ENCODE peak calls at places on chromosomes 3 and 15, in five cellular contexts. D is H1, Q is K562, W is HepG2, J is HCT116. R is an unnamed sample.

GRCh38 chr15:73988075-73988969 is 3.8 kb downstream of the STOML1 start:
- DNase-seq in D (no peak), Q (no peak), W (no peak), J (no peak), R (no peak)

GRCh38 chr3:161449784-161450183 is 46.8 kb upstream of the OTOL1 start:
- DNase-seq in D (no peak), Q (no peak), W (no peak), J (no peak), R (no peak)

GRCh38 chr3:192772495-192772894 is 45.2 kb upstream of the FGF12 start:
- DNase-seq in D (peak), Q (no peak), W (peak), J (peak), R (peak)

GRCh38 chr3:129441782-129442181 is 1.8 kb downstream of the IFT122 start:
- DNase-seq in D (no peak), Q (no peak), W (no peak), J (no peak), R (peak)

GRCh38 chr3:46520531-46520930 is 22.8 kb downstream of the RTP3 start:
- DNase-seq in D (no peak), Q (no peak), W (no peak), J (no peak), R (no peak)

GRCh38 chr3:177580437-177580836 is 383.2 kb upstream of the TBL1XR1 start:
- DNase-seq in D (no peak), Q (no peak), W (no peak), J (no peak), R (no peak)

GRCh38 chr3:197022405-197023231 is 7.0 kb downstream of the MELTF start:
- DNase-seq in D (no peak), Q (no peak), W (no peak), J (no peak), R (peak)

GRCh38 chr15:65377105-65377975 is 462 bp downstream of the IGDCC3 start:
- DNase-seq in D (no peak), Q (no peak), W (no peak), J (no peak), R (peak)

GRCh38 chr15:73796266-73796939 is 43.3 kb upstream of the INSYN1 start:
- DNase-seq in D (no peak), Q (no peak), W (no peak), J (no peak), R (peak)

GRCh38 chr3:134061401-134061800 is 31.7 kb upstream of the SLCO2A1 start:
- DNase-seq in D (no peak), Q (no peak), W (no peak), J (no peak), R (no peak)

GRCh38 chr15:36579792-36580431 is 486 bp downstream of the CDIN1 start:
- DNase-seq in D (no peak), Q (no peak), W (peak), J (no peak), R (no peak)

GRCh38 chr3:51729005-51729633 is 22.3 kb downstream of the GRM2 start:
- DNase-seq in D (no peak), Q (no peak), W (no peak), J (no peak), R (no peak)

GRCh38 chr3:74089854-74090253 is 465.1 kb upstream of the PDZRN3 start:
- DNase-seq in D (no peak), Q (no peak), W (no peak), J (no peak), R (no peak)

GRCh38 chr15:67175643-67176071 is 78.8 kb downstream of the AAGAB start:
- DNase-seq in D (no peak), Q (no peak), W (no peak), J (no peak), R (no peak)

GRCh38 chr3:107407355-107407754 is 30.1 kb downstream of the CCDC54 start:
- DNase-seq in D (no peak), Q (no peak), W (no peak), J (no peak), R (no peak)

GRCh38 chr15:36921484-36922091 is 178.8 kb downstream of the MEIS2 start:
- DNase-seq in D (no peak), Q (no peak), W (no peak), J (no peak), R (no peak)

GRCh38 chr15:66611257-66612053 is 45.7 kb upstream of the LCTL start:
- DNase-seq in D (no peak), Q (no peak), W (peak), J (no peak), R (no peak)

GRCh38 chr3:62677926-62678325 is 197.3 kb downstream of the CADPS start:
- DNase-seq in D (no peak), Q (no peak), W (no peak), J (no peak), R (no peak)

GRCh38 chr15:80497221-80497620 is 93.0 kb downstream of the ARNT2 start:
- DNase-seq in D (no peak), Q (no peak), W (no peak), J (no peak), R (no peak)

GRCh38 chr3:98035208-98035607 is at the start of gene GABRR3:
- DNase-seq in D (no peak), Q (no peak), W (no peak), J (no peak), R (no peak)

GRCh38 chr3:52090131-52090548 is 33.8 kb upstream of the DUSP7 start:
- DNase-seq in D (no peak), Q (no peak), W (no peak), J (peak), R (no peak)

GRCh38 chr3:27721717-27722564 is at the start of gene EOMES:
- DNase-seq in D (no peak), Q (no peak), W (peak), J (peak), R (peak)

GRCh38 chr3:169939320-169939719 is 27.3 kb upstream of the SEC62 start:
- DNase-seq in D (no peak), Q (peak), W (no peak), J (no peak), R (no peak)

GRCh38 chr15:65305144-65305758 is 774 bp downstream of the RNU5B-1 start:
- DNase-seq in D (no peak), Q (peak), W (no peak), J (no peak), R (peak)

GRCh38 chr15:58501636-58502178 is 69.9 kb downstream of the LIPC start:
- DNase-seq in D (no peak), Q (no peak), W (no peak), J (no peak), R (no peak)

GRCh38 chr3:3586843-3587626 is 212.2 kb upstream of the LRRN1 start:
- DNase-seq in D (no peak), Q (no peak), W (no peak), J (no peak), R (no peak)

GRCh38 chr15:91710072-91710471 is 143.4 kb upstream of the SLCO3A1 start:
- DNase-seq in D (no peak), Q (no peak), W (no peak), J (no peak), R (no peak)

GRCh38 chr3:123102826-123103225 is 36.0 kb downstream of the PDIA5 start:
- DNase-seq in D (no peak), Q (no peak), W (no peak), J (no peak), R (no peak)

GRCh38 chr3:73177827-73178226 is 116.4 kb downstream of the EBLN2 start:
- DNase-seq in D (no peak), Q (no peak), W (no peak), J (no peak), R (no peak)

GRCh38 chr3:70554170-70554569 is 241.7 kb upstream of the MDFIC2 start:
- DNase-seq in D (no peak), Q (no peak), W (no peak), J (no peak), R (no peak)

GRCh38 chr15:57333487-57333886 is 42.8 kb upstream of the CGNL1 start:
- DNase-seq in D (no peak), Q (no peak), W (no peak), J (no peak), R (no peak)

GRCh38 chr3:123158330-123158729 is 43.4 kb upstream of the SEC22A start:
- DNase-seq in D (no peak), Q (no peak), W (no peak), J (no peak), R (peak)

GRCh38 chr3:195185574-195185973 is 85.4 kb downstream of the XXYLT1 start:
- DNase-seq in D (no peak), Q (no peak), W (no peak), J (no peak), R (no peak)

GRCh38 chr3:55688154-55688553 is 201.0 kb upstream of the WNT5A start:
- DNase-seq in D (no peak), Q (no peak), W (no peak), J (no peak), R (no peak)

GRCh38 chr3:159929181-159929893 is 59.3 kb upstream of the IL12A start:
- DNase-seq in D (no peak), Q (peak), W (peak), J (no peak), R (no peak)

GRCh38 chr3:196127308-196128040 is 45.6 kb upstream of the TFRC start:
- DNase-seq in D (no peak), Q (peak), W (no peak), J (no peak), R (no peak)

GRCh38 chr3:28247286-28247685 is 5.9 kb downstream of the CMC1 start:
- DNase-seq in D (no peak), Q (no peak), W (no peak), J (no peak), R (no peak)

GRCh38 chr3:153305189-153305588 is 143.2 kb downstream of the RAP2B start:
- DNase-seq in D (no peak), Q (no peak), W (no peak), J (no peak), R (no peak)

GRCh38 chr3:187919535-187919934 is 174.3 kb upstream of the BCL6 start:
- DNase-seq in D (no peak), Q (no peak), W (no peak), J (no peak), R (no peak)

GRCh38 chr3:127482216-127483004 is 108.1 kb downstream of the TPRA1 start:
- DNase-seq in D (no peak), Q (no peak), W (no peak), J (no peak), R (no peak)

GRCh38 chr3:127485396-127486170 is 105.0 kb downstream of the TPRA1 start:
- DNase-seq in D (no peak), Q (no peak), W (no peak), J (no peak), R (no peak)

GRCh38 chr3:127484601-127485388 is 105.7 kb downstream of the TPRA1 start:
- DNase-seq in D (no peak), Q (no peak), W (no peak), J (no peak), R (peak)

GRCh38 chr3:127483902-127484591 is 106.5 kb downstream of the TPRA1 start:
- DNase-seq in D (no peak), Q (no peak), W (no peak), J (no peak), R (no peak)

DNA sequence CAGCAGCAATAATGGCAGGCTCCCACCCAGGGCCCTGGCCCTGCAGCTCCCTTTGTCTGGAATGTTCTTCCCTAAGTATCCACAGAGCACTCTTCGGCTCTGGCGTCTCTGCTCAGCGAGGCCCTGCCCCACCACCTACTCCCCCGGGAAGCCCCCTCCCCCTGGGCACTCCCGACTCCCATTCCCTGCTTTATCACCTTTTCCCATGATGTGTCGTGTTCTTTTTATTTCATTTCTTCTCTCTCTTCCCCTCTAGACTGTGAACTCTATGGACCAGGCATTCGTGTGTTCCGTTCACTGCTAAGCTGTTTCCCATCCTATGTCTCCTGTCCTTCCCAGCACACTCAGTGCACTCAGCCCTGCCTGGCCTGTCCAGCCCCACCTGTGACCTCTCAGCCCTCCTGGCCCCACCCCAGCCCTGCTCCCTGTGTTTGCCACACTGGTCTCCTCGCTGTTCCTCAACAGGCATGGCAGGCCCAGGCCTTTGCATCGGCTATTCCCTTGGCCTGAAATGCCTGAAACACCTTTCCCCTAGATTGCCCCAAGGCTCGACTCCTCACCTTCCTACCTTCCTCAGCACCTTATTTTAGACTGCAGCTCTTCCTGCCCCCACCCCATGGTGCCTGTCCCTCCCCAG is 107.4 kb downstream of the TPRA1 start:
- DNase-seq in D (no peak), Q (no peak), W (no peak), J (no peak), R (no peak)
- TF ChIP-seq JUND in D (no peak), Q (no peak), W (no peak), J (no peak), R (no peak)

GRCh38 chr3:156772588-156773206 is 53.5 kb upstream of the LEKR1 start:
- DNase-seq in D (no peak), Q (no peak), W (no peak), J (no peak), R (no peak)
- TF ChIP-seq RAD21 in D (no peak), Q (no peak), W (no peak), J (no peak), R (no peak)

GRCh38 chr15:84784262-84784661 is 32.9 kb upstream of the ALPK3 start:
- DNase-seq in D (no peak), Q (no peak), W (no peak), J (no peak), R (no peak)

GRCh38 chr15:84783493-84784251 is 33.5 kb upstream of the ALPK3 start:
- DNase-seq in D (peak), Q (no peak), W (no peak), J (no peak), R (no peak)

GRCh38 chr15:84782346-84782745 is 34.0 kb downstream of the ZNF592 start:
- DNase-seq in D (no peak), Q (no peak), W (no peak), J (no peak), R (no peak)

GRCh38 chr15:84780492-84780891 is 32.1 kb downstream of the ZNF592 start:
- DNase-seq in D (no peak), Q (no peak), W (no peak), J (no peak), R (no peak)

DNA sequence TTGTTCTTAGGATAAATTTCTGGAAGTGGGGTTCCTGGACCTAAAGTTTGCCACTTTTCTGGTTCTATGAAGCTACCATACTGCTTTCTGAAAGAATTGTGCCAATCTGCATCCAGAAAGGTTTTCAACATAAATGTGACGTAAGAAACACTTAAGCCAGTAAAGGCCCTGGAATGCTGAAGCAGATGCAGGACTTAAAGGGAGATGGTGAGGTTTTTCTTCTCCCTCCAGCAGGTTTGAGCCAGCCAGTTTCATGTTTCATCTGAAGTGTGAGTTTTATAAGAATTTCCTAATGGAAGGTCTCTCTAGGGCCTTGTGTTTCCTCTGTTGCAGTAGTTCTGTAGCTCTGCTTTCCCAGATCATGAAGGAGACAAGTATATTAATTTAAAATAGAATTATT is 33.1 kb downstream of the ZNF592 start:
- DNase-seq in D (no peak), Q (no peak), W (no peak), J (no peak), R (no peak)
- TF ChIP-seq JUND in D (no peak), Q (no peak), W (no peak), J (no peak), R (no peak)

DNA sequence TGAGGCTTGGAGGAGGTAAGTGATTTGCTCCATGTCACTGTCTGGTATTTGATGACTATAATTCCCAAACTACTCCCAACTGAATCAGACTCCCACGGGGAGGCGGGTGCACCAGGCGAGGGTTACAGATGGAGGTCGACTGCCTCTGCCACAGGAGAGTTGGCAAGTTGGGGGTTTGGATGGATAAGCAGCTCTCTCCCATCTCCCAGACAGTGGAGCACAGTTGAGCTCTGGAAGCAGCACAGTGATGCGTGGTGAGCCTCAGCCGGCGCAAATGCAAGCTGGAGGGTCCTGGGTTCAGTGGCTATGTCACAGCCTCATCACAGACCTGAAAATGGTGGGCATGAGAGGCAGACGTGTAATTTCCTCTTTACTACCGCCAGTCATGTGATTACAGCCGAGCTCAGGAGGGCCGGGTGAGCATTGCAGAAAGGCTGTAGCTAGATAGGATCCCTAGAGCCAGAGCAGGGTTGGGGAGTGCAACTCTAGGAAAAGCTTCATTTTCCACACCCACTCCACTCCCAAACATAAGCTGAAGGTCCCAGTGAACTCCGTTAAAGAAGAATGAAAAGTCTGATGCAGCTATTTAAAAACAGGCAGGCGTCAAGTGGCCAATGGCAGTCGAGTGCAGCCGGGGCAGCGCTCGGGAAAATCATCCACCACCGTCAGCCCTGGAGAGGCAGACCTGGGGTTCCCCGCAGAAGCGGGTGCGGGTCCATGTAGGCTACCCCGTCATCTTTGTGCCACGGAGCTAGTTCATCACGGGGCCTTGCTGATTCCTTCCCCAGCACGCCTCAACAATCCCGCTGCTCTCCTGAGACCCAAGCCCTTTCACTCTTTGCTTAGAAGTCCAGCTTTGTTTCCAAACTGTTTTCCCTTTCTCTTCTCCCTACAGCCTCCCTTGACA is 33.3 kb upstream of the VPS8 start:
- DNase-seq in D (no peak), Q (no peak), W (no peak), J (no peak), R (no peak)
- TF ChIP-seq RAD21 in D (no peak), Q (no peak), W (no peak), J (no peak), R (no peak)

GRCh38 chr3:41652506-41652905 is 309.4 kb downstream of the ULK4 start:
- DNase-seq in D (no peak), Q (no peak), W (no peak), J (no peak), R (no peak)
- TF ChIP-seq JUND in D (no peak), Q (no peak), W (no peak), J (no peak), R (no peak)

GRCh38 chr3:82745544-82745943 is 984.1 kb upstream of the GBE1 start:
- DNase-seq in D (no peak), Q (no peak), W (no peak), J (no peak), R (no peak)
- TF ChIP-seq RAD21 in D (no peak), Q (no peak), W (no peak), J (no peak), R (no peak)

GRCh38 chr15:69755571-69756310 is 303.1 kb downstream of the RPLP1 start:
- DNase-seq in D (no peak), Q (no peak), W (no peak), J (no peak), R (no peak)

GRCh38 chr15:69758291-69758771 is 305.7 kb downstream of the RPLP1 start:
- DNase-seq in D (no peak), Q (no peak), W (no peak), J (no peak), R (no peak)

GRCh38 chr15:69758810-69759410 is 306.3 kb downstream of the RPLP1 start:
- DNase-seq in D (no peak), Q (no peak), W (no peak), J (no peak), R (no peak)

GRCh38 chr15:69756440-69756839 is 303.8 kb downstream of the RPLP1 start:
- DNase-seq in D (no peak), Q (no peak), W (no peak), J (no peak), R (no peak)

DNA sequence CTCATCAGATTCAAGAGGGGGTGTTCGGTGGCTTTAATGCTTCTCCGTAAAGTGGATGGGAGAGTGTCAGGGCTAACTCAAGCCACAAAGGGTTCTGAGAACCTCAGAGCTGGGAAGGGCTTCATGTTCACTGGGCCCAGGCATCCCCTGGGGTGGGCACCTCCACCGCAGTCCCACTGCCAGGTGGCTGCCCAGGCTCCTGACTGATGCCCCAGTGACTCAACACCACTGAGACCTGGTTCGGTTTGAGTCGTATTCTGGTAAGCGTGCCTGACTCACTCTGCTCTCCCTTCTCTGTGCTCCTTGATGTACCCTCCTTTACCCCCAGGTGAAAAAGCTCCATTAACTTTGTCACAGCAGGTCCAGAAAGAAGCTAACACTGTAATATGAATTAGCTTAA is 304.6 kb downstream of the RPLP1 start:
- DNase-seq in D (no peak), Q (no peak), W (no peak), J (no peak), R (no peak)
- TF ChIP-seq JUND in D (no peak), Q (no peak), W (no peak), J (no peak), R (no peak)

GRCh38 chr3:145936986-145937385 is 224.0 kb downstream of the PLOD2 start:
- DNase-seq in D (no peak), Q (no peak), W (no peak), J (no peak), R (no peak)
- TF ChIP-seq RAD21 in D (no peak), Q (no peak), W (no peak), J (no peak), R (no peak)